ENCODE peak calls at places on chromosome 14, in five cellular contexts. One of them, this sample, is unnamed.

GRCh38 chr14:50347521-50347920 is 35.4 kb downstream of the DMAC2L start:
- DNase-seq in H1: no peak
- DNase-seq in GM12878: no peak
- DNase-seq in HepG2: no peak
- DNase-seq in K562: peak
- DNase-seq in this sample: no peak

GRCh38 chr14:29521526-29522137 is 406.0 kb downstream of the PRKD1 start:
- DNase-seq in K562: peak
- DNase-seq in GM12878: no peak
- DNase-seq in H1: peak
- DNase-seq in HepG2: no peak
- DNase-seq in this sample: peak

GRCh38 chr14:52068741-52069616 is at the start of gene NID2:
- DNase-seq in H1: peak
- DNase-seq in HepG2: peak
- DNase-seq in K562: no peak
- DNase-seq in GM12878: no peak
- DNase-seq in this sample: peak

GRCh38 chr14:105929327-105930081 is 403.1 kb downstream of the TMEM121 start:
- DNase-seq in HepG2: no peak
- DNase-seq in H1: no peak
- DNase-seq in GM12878: no peak
- DNase-seq in K562: no peak
- DNase-seq in this sample: no peak

GRCh38 chr14:72678360-72678759 is 215.5 kb downstream of the DPF3 start:
- DNase-seq in H1: no peak
- DNase-seq in GM12878: no peak
- DNase-seq in K562: no peak
- DNase-seq in HepG2: no peak
- DNase-seq in this sample: no peak

GRCh38 chr14:48251290-48251689 is 575.9 kb upstream of the MDGA2 start:
- DNase-seq in K562: no peak
- DNase-seq in H1: no peak
- DNase-seq in HepG2: no peak
- DNase-seq in GM12878: no peak
- DNase-seq in this sample: no peak

GRCh38 chr14:32230695-32231280 is 27.7 kb upstream of the RNU6-8 start:
- DNase-seq in H1: no peak
- DNase-seq in GM12878: no peak
- DNase-seq in HepG2: no peak
- DNase-seq in K562: no peak
- DNase-seq in this sample: no peak

GRCh38 chr14:34826661-34827060 is 48.5 kb downstream of the BAZ1A start:
- DNase-seq in K562: no peak
- DNase-seq in H1: no peak
- DNase-seq in GM12878: no peak
- DNase-seq in HepG2: no peak
- DNase-seq in this sample: no peak

GRCh38 chr14:106039400-106039799 is 513.0 kb downstream of the TMEM121 start:
- DNase-seq in K562: peak
- DNase-seq in GM12878: no peak
- DNase-seq in H1: no peak
- DNase-seq in HepG2: no peak
- DNase-seq in this sample: peak

GRCh38 chr14:37566811-37567371 is 28.2 kb downstream of the FOXA1 start:
- DNase-seq in HepG2: no peak
- DNase-seq in K562: no peak
- DNase-seq in H1: no peak
- DNase-seq in GM12878: no peak
- DNase-seq in this sample: peak

GRCh38 chr14:55731247-55731872 is 151.4 kb downstream of the KTN1 start:
- DNase-seq in H1: no peak
- DNase-seq in GM12878: no peak
- DNase-seq in HepG2: no peak
- DNase-seq in K562: no peak
- DNase-seq in this sample: no peak

GRCh38 chr14:87149583-87150354 is 843.2 kb downstream of the GALC start:
- DNase-seq in GM12878: no peak
- DNase-seq in HepG2: no peak
- DNase-seq in H1: no peak
- DNase-seq in K562: no peak
- DNase-seq in this sample: peak

GRCh38 chr14:89508863-89509262 is 91.8 kb upstream of the FOXN3 start:
- DNase-seq in HepG2: no peak
- DNase-seq in K562: no peak
- DNase-seq in H1: no peak
- DNase-seq in GM12878: no peak
- DNase-seq in this sample: no peak

GRCh38 chr14:37573355-37573754 is 21.7 kb downstream of the FOXA1 start:
- DNase-seq in GM12878: no peak
- DNase-seq in K562: no peak
- DNase-seq in HepG2: no peak
- DNase-seq in H1: no peak
- DNase-seq in this sample: no peak

GRCh38 chr14:54784657-54785056 is 118.0 kb downstream of the GCH1 start:
- DNase-seq in K562: no peak
- DNase-seq in H1: no peak
- DNase-seq in GM12878: no peak
- DNase-seq in HepG2: no peak
- DNase-seq in this sample: no peak

GRCh38 chr14:54593860-54594259 is 26.9 kb downstream of the SAMD4A start:
- DNase-seq in K562: no peak
- DNase-seq in H1: no peak
- DNase-seq in HepG2: no peak
- DNase-seq in GM12878: no peak
- DNase-seq in this sample: no peak

GRCh38 chr14:23727566-23728335 is 91.6 kb downstream of the DHRS2 start:
- DNase-seq in H1: no peak
- DNase-seq in HepG2: peak
- DNase-seq in GM12878: no peak
- DNase-seq in K562: peak
- DNase-seq in this sample: peak

GRCh38 chr14:51513933-51514332 is 137.8 kb upstream of the FRMD6 start:
- DNase-seq in GM12878: no peak
- DNase-seq in K562: no peak
- DNase-seq in HepG2: no peak
- DNase-seq in H1: no peak
- DNase-seq in this sample: no peak

GRCh38 chr14:54676822-54677708 is 110.1 kb downstream of the SAMD4A start:
- DNase-seq in HepG2: no peak
- DNase-seq in GM12878: no peak
- DNase-seq in H1: no peak
- DNase-seq in K562: no peak
- DNase-seq in this sample: peak

GRCh38 chr14:76986261-76986565 is 42.3 kb downstream of the IRF2BPL start:
- DNase-seq in GM12878: no peak
- DNase-seq in K562: no peak
- DNase-seq in H1: no peak
- DNase-seq in HepG2: no peak
- DNase-seq in this sample: no peak

GRCh38 chr14:95190857-95191256 is 33.5 kb upstream of the DICER1 start:
- DNase-seq in H1: no peak
- DNase-seq in HepG2: no peak
- DNase-seq in GM12878: no peak
- DNase-seq in K562: no peak
- DNase-seq in this sample: no peak

GRCh38 chr14:36820901-36821300 is 159.2 kb downstream of the PAX9 start:
- DNase-seq in HepG2: no peak
- DNase-seq in K562: no peak
- DNase-seq in GM12878: no peak
- DNase-seq in H1: no peak
- DNase-seq in this sample: no peak

GRCh38 chr14:66378712-66379111 is 107.5 kb upstream of the CCDC196 start:
- DNase-seq in HepG2: no peak
- DNase-seq in GM12878: no peak
- DNase-seq in H1: no peak
- DNase-seq in K562: no peak
- DNase-seq in this sample: no peak

GRCh38 chr14:24232645-24233537 is at the start of gene GMPR2:
- DNase-seq in GM12878: no peak
- DNase-seq in H1: no peak
- DNase-seq in K562: peak
- DNase-seq in HepG2: no peak
- DNase-seq in this sample: peak

GRCh38 chr14:102097441-102098135 is 10.7 kb upstream of the HSP90AA1 start:
- DNase-seq in H1: no peak
- DNase-seq in K562: no peak
- DNase-seq in HepG2: no peak
- DNase-seq in GM12878: no peak
- DNase-seq in this sample: peak

GRCh38 chr14:72816287-72816686 is 77.6 kb downstream of the DPF3 start:
- DNase-seq in K562: no peak
- DNase-seq in HepG2: no peak
- DNase-seq in H1: no peak
- DNase-seq in GM12878: no peak
- DNase-seq in this sample: no peak

GRCh38 chr14:38593477-38593876 is 337.6 kb upstream of the CLEC14A start:
- DNase-seq in H1: no peak
- DNase-seq in K562: no peak
- DNase-seq in HepG2: no peak
- DNase-seq in GM12878: no peak
- DNase-seq in this sample: no peak

GRCh38 chr14:67513631-67514108 is 19.4 kb upstream of the PLEKHH1 start:
- DNase-seq in GM12878: no peak
- DNase-seq in HepG2: no peak
- DNase-seq in K562: no peak
- DNase-seq in H1: no peak
- DNase-seq in this sample: no peak

GRCh38 chr14:106518054-106518943 is 991.9 kb downstream of the TMEM121 start:
- DNase-seq in K562: peak
- DNase-seq in HepG2: no peak
- DNase-seq in GM12878: no peak
- DNase-seq in H1: no peak
- DNase-seq in this sample: peak

GRCh38 chr14:23347406-23348296 is 5.0 kb downstream of the SLC22A17 start:
- DNase-seq in H1: no peak
- DNase-seq in K562: no peak
- DNase-seq in GM12878: no peak
- DNase-seq in HepG2: no peak
- DNase-seq in this sample: no peak

GRCh38 chr14:96958057-96958456 is 160.9 kb downstream of the VRK1 start:
- DNase-seq in GM12878: no peak
- DNase-seq in HepG2: no peak
- DNase-seq in H1: no peak
- DNase-seq in K562: no peak
- DNase-seq in this sample: no peak

GRCh38 chr14:22650960-22651521 is 6.9 kb upstream of the OR6J1 start:
- DNase-seq in K562: peak
- DNase-seq in GM12878: peak
- DNase-seq in H1: no peak
- DNase-seq in HepG2: no peak
- DNase-seq in this sample: no peak

GRCh38 chr14:96588410-96589249 is 86.4 kb downstream of the PAPOLA start:
- DNase-seq in K562: no peak
- DNase-seq in GM12878: no peak
- DNase-seq in HepG2: no peak
- DNase-seq in H1: no peak
- DNase-seq in this sample: no peak

GRCh38 chr14:45810152-45810872 is 557.3 kb upstream of the MIS18BP1 start:
- DNase-seq in K562: no peak
- DNase-seq in H1: no peak
- DNase-seq in GM12878: peak
- DNase-seq in HepG2: no peak
- DNase-seq in this sample: peak
- TF ChIP-seq CREB1 in K562: no peak
- TF ChIP-seq CREB1 in H1: no peak
- TF ChIP-seq CREB1 in GM12878: no peak
- TF ChIP-seq CREB1 in HepG2: no peak
- TF ChIP-seq CREB1 in this sample: no peak

GRCh38 chr14:61547186-61548121 is 147.9 kb upstream of the HIF1A start:
- DNase-seq in GM12878: no peak
- DNase-seq in K562: no peak
- DNase-seq in HepG2: no peak
- DNase-seq in H1: no peak
- DNase-seq in this sample: no peak
- H2AFZ ChIP-seq in GM12878: no peak
- H2AFZ ChIP-seq in K562: no peak
- H2AFZ ChIP-seq in HepG2: no peak
- H2AFZ ChIP-seq in H1: no peak
- H2AFZ ChIP-seq in this sample: no peak

GRCh38 chr14:70357985-70358384 is 1.5 kb downstream of the COX16 start:
- DNase-seq in HepG2: no peak
- DNase-seq in GM12878: no peak
- DNase-seq in H1: no peak
- DNase-seq in K562: no peak
- DNase-seq in this sample: no peak

GRCh38 chr14:70361893-70362292 is 2.4 kb upstream of the COX16 start:
- DNase-seq in K562: no peak
- DNase-seq in HepG2: no peak
- DNase-seq in GM12878: no peak
- DNase-seq in H1: no peak
- DNase-seq in this sample: no peak

GRCh38 chr14:70357557-70357956 is 1.9 kb downstream of the COX16 start:
- DNase-seq in GM12878: no peak
- DNase-seq in HepG2: no peak
- DNase-seq in K562: no peak
- DNase-seq in H1: no peak
- DNase-seq in this sample: no peak

GRCh38 chr14:70359076-70359424 is 433 bp downstream of the COX16 start:
- DNase-seq in H1: no peak
- DNase-seq in HepG2: no peak
- DNase-seq in GM12878: no peak
- DNase-seq in K562: no peak
- DNase-seq in this sample: no peak

DNA sequence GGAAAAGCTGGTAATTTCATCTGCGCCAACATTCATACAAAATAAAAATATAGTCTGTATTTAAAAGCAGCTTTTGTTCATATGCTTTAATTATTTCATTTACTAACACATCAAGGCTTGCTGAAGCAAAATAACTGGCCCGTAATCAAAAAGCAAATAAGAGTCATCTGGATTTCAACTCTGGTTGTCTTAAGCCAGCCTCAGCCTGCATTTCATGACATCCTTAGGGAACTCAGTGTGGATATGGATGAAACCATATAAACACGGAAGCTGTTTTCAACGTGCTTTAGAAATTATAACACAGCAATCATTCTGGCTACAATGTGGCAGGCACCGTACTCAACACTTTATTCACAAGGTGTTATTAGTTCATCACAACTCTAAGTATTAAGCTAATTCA is 852 bp downstream of the COX16 start:
- DNase-seq in GM12878: no peak
- DNase-seq in HepG2: no peak
- DNase-seq in K562: peak
- DNase-seq in H1: no peak
- DNase-seq in this sample: no peak
- TF ChIP-seq CREB1 in GM12878: no peak
- TF ChIP-seq CREB1 in HepG2: no peak
- TF ChIP-seq CREB1 in K562: no peak
- TF ChIP-seq CREB1 in H1: no peak
- TF ChIP-seq CREB1 in this sample: no peak

DNA sequence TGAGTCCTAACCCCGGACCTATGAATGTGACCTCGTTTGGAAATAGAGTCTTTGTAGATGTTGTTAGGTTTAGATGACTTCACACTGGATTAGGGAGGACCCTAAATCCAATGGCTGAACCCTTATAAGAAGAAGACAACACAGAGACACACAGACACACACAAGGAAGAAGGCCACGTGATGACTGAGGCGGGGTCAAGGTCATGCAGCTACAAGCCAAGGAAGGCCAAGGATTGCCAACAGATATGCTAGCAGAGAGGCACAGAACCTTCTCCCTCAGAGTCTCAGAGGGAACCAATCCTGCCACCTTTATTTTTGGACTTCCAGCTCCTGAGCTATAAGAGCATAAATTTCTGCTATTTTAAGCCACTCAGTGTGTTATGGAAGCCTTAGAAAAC is 31.8 kb downstream of the LTBP2 start:
- DNase-seq in HepG2: no peak
- DNase-seq in K562: no peak
- DNase-seq in H1: no peak
- DNase-seq in GM12878: no peak
- DNase-seq in this sample: no peak
- H2AFZ ChIP-seq in HepG2: no peak
- H2AFZ ChIP-seq in K562: no peak
- H2AFZ ChIP-seq in H1: no peak
- H2AFZ ChIP-seq in GM12878: no peak
- H2AFZ ChIP-seq in this sample: no peak